ENCODE peak calls at places on chromosomes 13 and 19, in five cellular contexts. One of them, this sample, is unnamed.

GRCh38 chr19:48418317-48419064 is 25.0 kb downstream of the GRIN2D start:
- DNase-seq in A549: no peak
- DNase-seq in CD8-positive, alpha-beta memory T cell: no peak
- DNase-seq in lower lobe of right lung: no peak
- DNase-seq in astrocyte: peak; percentile 56
- DNase-seq in this sample: no peak

GRCh38 chr19:16473875-16474397 is 2.2 kb upstream of the EPS15L1 start:
- DNase-seq in A549: no peak
- DNase-seq in lower lobe of right lung: no peak
- DNase-seq in astrocyte: no peak
- DNase-seq in CD8-positive, alpha-beta memory T cell: no peak
- DNase-seq in this sample: no peak

GRCh38 chr19:38930776-38931761 is at the start of gene MRPS12:
- DNase-seq in CD8-positive, alpha-beta memory T cell: peak; percentile 99
- DNase-seq in lower lobe of right lung: peak; percentile 99
- DNase-seq in A549: peak; percentile 100
- DNase-seq in astrocyte: peak; percentile 95
- DNase-seq in this sample: peak; percentile 99

GRCh38 chr13:114043421-114044053 is 69.7 kb upstream of the C13orf46 start:
- DNase-seq in lower lobe of right lung: peak; percentile 74
- DNase-seq in CD8-positive, alpha-beta memory T cell: no peak
- DNase-seq in astrocyte: peak; percentile 86
- DNase-seq in A549: peak; percentile 62
- DNase-seq in this sample: peak; percentile 58

GRCh38 chr19:48794291-48794690 is 16.5 kb downstream of the BCAT2 start:
- DNase-seq in A549: no peak
- DNase-seq in CD8-positive, alpha-beta memory T cell: no peak
- DNase-seq in astrocyte: no peak
- DNase-seq in lower lobe of right lung: no peak
- DNase-seq in this sample: no peak

GRCh38 chr13:23321534-23322241 is 111.8 kb downstream of the SACS start:
- DNase-seq in A549: peak; percentile 49
- DNase-seq in CD8-positive, alpha-beta memory T cell: peak; percentile 6
- DNase-seq in lower lobe of right lung: no peak
- DNase-seq in astrocyte: peak; percentile 97
- DNase-seq in this sample: no peak

GRCh38 chr19:43432866-43433673 is 18.4 kb downstream of the TEX101 start:
- DNase-seq in astrocyte: peak; percentile 12
- DNase-seq in A549: peak; percentile 89
- DNase-seq in lower lobe of right lung: peak; percentile 60
- DNase-seq in CD8-positive, alpha-beta memory T cell: peak; percentile 60
- DNase-seq in this sample: peak; percentile 66

GRCh38 chr13:31476266-31476665 is 263.1 kb upstream of the RXFP2 start:
- DNase-seq in CD8-positive, alpha-beta memory T cell: no peak
- DNase-seq in lower lobe of right lung: no peak
- DNase-seq in astrocyte: peak; percentile 84
- DNase-seq in A549: no peak
- DNase-seq in this sample: peak; percentile 5

GRCh38 chr13:29520671-29521070 is 74.8 kb downstream of the SLC7A1 start:
- DNase-seq in astrocyte: peak; percentile 86
- DNase-seq in CD8-positive, alpha-beta memory T cell: no peak
- DNase-seq in A549: no peak
- DNase-seq in lower lobe of right lung: no peak
- DNase-seq in this sample: no peak

GRCh38 chr19:11375143-11375948 is 880 bp downstream of the SWSAP1 start:
- DNase-seq in lower lobe of right lung: peak; percentile 81
- DNase-seq in A549: no peak
- DNase-seq in astrocyte: no peak
- DNase-seq in CD8-positive, alpha-beta memory T cell: peak; percentile 72
- DNase-seq in this sample: peak; percentile 38

GRCh38 chr13:95136638-95137037 is 164.6 kb downstream of the ABCC4 start:
- DNase-seq in astrocyte: no peak
- DNase-seq in CD8-positive, alpha-beta memory T cell: no peak
- DNase-seq in A549: no peak
- DNase-seq in lower lobe of right lung: no peak
- DNase-seq in this sample: peak; percentile 61

GRCh38 chr13:37640499-37640898 is 41.9 kb upstream of the POSTN start:
- DNase-seq in astrocyte: peak; percentile 59
- DNase-seq in lower lobe of right lung: no peak
- DNase-seq in A549: peak; percentile 4
- DNase-seq in CD8-positive, alpha-beta memory T cell: no peak
- DNase-seq in this sample: no peak

GRCh38 chr13:106533940-106534843 is 1.3 kb downstream of the EFNB2 start:
- DNase-seq in CD8-positive, alpha-beta memory T cell: peak; percentile 18
- DNase-seq in lower lobe of right lung: peak; percentile 75
- DNase-seq in A549: no peak
- DNase-seq in astrocyte: peak; percentile 74
- DNase-seq in this sample: peak; percentile 23

GRCh38 chr13:49441846-49442245 is 2.0 kb downstream of the CAB39L start:
- DNase-seq in lower lobe of right lung: no peak
- DNase-seq in A549: no peak
- DNase-seq in CD8-positive, alpha-beta memory T cell: no peak
- DNase-seq in astrocyte: peak; percentile 90
- DNase-seq in this sample: no peak

GRCh38 chr13:48161530-48162179 is 66.8 kb upstream of the MED4 start:
- DNase-seq in CD8-positive, alpha-beta memory T cell: no peak
- DNase-seq in A549: no peak
- DNase-seq in lower lobe of right lung: peak; percentile 78
- DNase-seq in astrocyte: no peak
- DNase-seq in this sample: peak; percentile 9

GRCh38 chr19:23075031-23075733 is 41.6 kb upstream of the ZNF730 start:
- DNase-seq in CD8-positive, alpha-beta memory T cell: no peak
- DNase-seq in A549: no peak
- DNase-seq in astrocyte: peak; percentile 70
- DNase-seq in lower lobe of right lung: peak; percentile 51
- DNase-seq in this sample: peak; percentile 39

DNA sequence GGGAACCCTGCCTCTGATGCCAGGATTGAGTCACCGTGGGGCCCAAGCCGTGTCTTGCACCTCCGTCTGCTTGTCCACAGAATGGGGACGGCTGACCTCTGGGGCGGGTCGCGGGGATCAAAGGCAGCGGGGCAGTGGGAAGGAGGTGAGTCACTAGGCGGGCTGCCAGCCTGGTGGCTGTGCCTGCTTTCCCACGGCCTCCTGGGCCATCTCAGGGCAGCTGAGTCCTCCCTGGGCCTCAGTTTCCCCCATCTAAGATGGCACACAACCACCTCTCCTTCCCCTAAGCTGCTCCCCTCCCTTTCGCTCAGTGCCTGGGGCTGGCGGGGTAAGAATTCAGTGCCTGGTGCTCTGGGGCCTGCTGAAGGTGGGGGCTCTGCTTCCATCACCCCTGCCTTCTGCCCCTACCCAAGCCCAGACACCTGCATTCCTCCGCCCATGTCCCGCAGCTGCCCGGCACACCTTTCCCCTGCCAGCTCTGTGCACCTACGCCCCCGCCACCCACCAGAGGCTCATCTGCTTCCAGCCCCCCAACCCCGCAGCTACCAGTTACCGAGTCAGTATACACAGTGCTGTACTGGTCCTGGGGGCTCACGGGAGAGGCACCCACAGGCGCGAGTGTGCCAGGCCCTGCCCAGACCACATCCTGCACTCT is 3.5 kb downstream of the MKNK2 start:
- DNase-seq in astrocyte: no peak
- DNase-seq in CD8-positive, alpha-beta memory T cell: no peak
- DNase-seq in A549: peak; percentile 53
- DNase-seq in lower lobe of right lung: peak; percentile 78
- DNase-seq in this sample: peak; percentile 95
- H3K4me1 ChIP-seq in astrocyte: peaks cover 30% of the 10 kb centered on the region
- H3K4me1 ChIP-seq in CD8-positive, alpha-beta memory T cell: peaks cover 72% of the 10 kb centered on the region
- H3K4me1 ChIP-seq in A549: peaks cover 78% of the 10 kb centered on the region
- H3K4me1 ChIP-seq in lower lobe of right lung: peaks cover 84% of the 10 kb centered on the region
- H3K4me1 ChIP-seq in this sample: peaks cover 85% of the 10 kb centered on the region

DNA sequence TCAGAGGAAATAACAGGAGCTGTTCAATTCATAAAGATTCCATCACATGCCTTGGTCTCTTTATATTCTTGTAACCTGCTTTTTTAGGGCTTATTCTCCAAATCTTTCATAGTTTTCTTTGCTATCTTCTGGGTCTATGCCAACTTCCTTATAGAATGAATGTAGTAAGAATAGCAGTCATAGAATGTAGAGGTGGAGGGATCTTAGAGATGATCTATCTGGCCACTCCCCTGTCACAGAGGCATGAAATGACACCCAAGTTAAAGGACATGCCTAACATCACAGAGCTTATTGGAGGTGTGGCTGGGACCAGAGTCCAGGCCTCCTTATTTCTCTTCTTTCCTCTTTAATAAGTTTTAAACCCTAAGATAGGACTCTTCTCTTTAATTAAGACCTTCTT is 13.2 kb downstream of the LCP1 start:
- DNase-seq in astrocyte: no peak
- DNase-seq in A549: no peak
- DNase-seq in lower lobe of right lung: no peak
- DNase-seq in CD8-positive, alpha-beta memory T cell: no peak
- DNase-seq in this sample: no peak
- H3K27ac ChIP-seq in astrocyte: no peak overlapping the region
- H3K27ac ChIP-seq in A549: no peak overlapping the region
- H3K27ac ChIP-seq in lower lobe of right lung: no peak overlapping the region
- H3K27ac ChIP-seq in CD8-positive, alpha-beta memory T cell: no peak overlapping the region
- H3K27ac ChIP-seq in this sample: no peak overlapping the region

GRCh38 chr19:7869910-7870511 is 4.2 kb downstream of the PRR36 start:
- DNase-seq in A549: no peak
- DNase-seq in astrocyte: no peak
- DNase-seq in CD8-positive, alpha-beta memory T cell: peak; percentile 52
- DNase-seq in lower lobe of right lung: peak; percentile 70
- DNase-seq in this sample: peak; percentile 82
- H3K4me1 ChIP-seq in A549: peaks cover 29% of the 10 kb centered on the region
- H3K4me1 ChIP-seq in astrocyte: peaks cover 12% of the 10 kb centered on the region
- H3K4me1 ChIP-seq in CD8-positive, alpha-beta memory T cell: peaks cover 37% of the 10 kb centered on the region
- H3K4me1 ChIP-seq in lower lobe of right lung: peaks cover 45% of the 10 kb centered on the region
- H3K4me1 ChIP-seq in this sample: peaks cover 54% of the 10 kb centered on the region

GRCh38 chr13:60351326-60351725 is 45.7 kb upstream of the TDRD3 start:
- DNase-seq in CD8-positive, alpha-beta memory T cell: no peak
- DNase-seq in lower lobe of right lung: no peak
- DNase-seq in A549: no peak
- DNase-seq in astrocyte: peak; percentile 69
- DNase-seq in this sample: no peak
- H3K27ac ChIP-seq in CD8-positive, alpha-beta memory T cell: no peak overlapping the region
- H3K27ac ChIP-seq in lower lobe of right lung: no peak overlapping the region
- H3K27ac ChIP-seq in A549: no peak overlapping the region
- H3K27ac ChIP-seq in astrocyte: no peak overlapping the region
- H3K27ac ChIP-seq in this sample: no peak overlapping the region

This sample was measured in body of pancreas.